ENCODE peak calls at places on chromosomes 5 and 9, in seven cellular contexts. S, G, I, N, A, K and L are unnamed samples.

GRCh38 chr5:122500245-122501086 is 188.4 kb downstream of the SNCAIP start:
- DNase-seq in S (peak), G (peak), I (peak), N (peak), A (peak), K (no peak), L (peak)

GRCh38 chr5:98770158-98770910 is 3.1 kb upstream of the RGMB start:
- DNase-seq in S (peak), G (no peak), I (no peak), N (no peak), A (peak), K (no peak), L (no peak)

GRCh38 chr9:68507098-68507795 is 33.4 kb downstream of the TMEM252 start:
- DNase-seq in S (no peak), G (peak), I (no peak), N (peak), A (peak), K (no peak), L (peak)

GRCh38 chr5:109196486-109196885 is 213.3 kb downstream of the PJA2 start:
- DNase-seq in S (no peak), G (no peak), I (no peak), N (no peak), A (peak), K (no peak), L (no peak)

GRCh38 chr5:10563940-10564837 is at the start of gene ANKRD33B:
- DNase-seq in S (peak), G (peak), I (no peak), N (no peak), A (peak), K (no peak), L (peak)

GRCh38 chr9:36136894-36137391 is 410 bp downstream of the GLIPR2 start:
- DNase-seq in S (no peak), G (no peak), I (no peak), N (no peak), A (no peak), K (no peak), L (peak)

GRCh38 chr9:107644774-107645463 is 155.3 kb upstream of the KLF4 start:
- DNase-seq in S (no peak), G (no peak), I (no peak), N (no peak), A (peak), K (no peak), L (no peak)

GRCh38 chr9:73133921-73134407 is 17.7 kb upstream of the ANXA1 start:
- DNase-seq in S (no peak), G (no peak), I (no peak), N (no peak), A (no peak), K (peak), L (no peak)

GRCh38 chr9:14770592-14770991 is 48.1 kb upstream of the CER1 start:
- DNase-seq in S (no peak), G (no peak), I (no peak), N (no peak), A (no peak), K (no peak), L (no peak)

GRCh38 chr5:117681431-117681830 is 1106.8 kb upstream of the SEMA6A start:
- DNase-seq in S (no peak), G (no peak), I (no peak), N (no peak), A (no peak), K (no peak), L (no peak)

GRCh38 chr5:168327994-168328393 is 36.5 kb downstream of the WWC1 start:
- DNase-seq in S (no peak), G (no peak), I (no peak), N (no peak), A (no peak), K (no peak), L (no peak)

GRCh38 chr5:64074533-64074932 is 91.1 kb upstream of the RNF180 start:
- DNase-seq in S (peak), G (peak), I (no peak), N (no peak), A (peak), K (no peak), L (peak)

GRCh38 chr9:80218336-80218735 is 646.6 kb downstream of the TLE4 start:
- DNase-seq in S (no peak), G (no peak), I (no peak), N (no peak), A (no peak), K (no peak), L (peak)

DNA sequence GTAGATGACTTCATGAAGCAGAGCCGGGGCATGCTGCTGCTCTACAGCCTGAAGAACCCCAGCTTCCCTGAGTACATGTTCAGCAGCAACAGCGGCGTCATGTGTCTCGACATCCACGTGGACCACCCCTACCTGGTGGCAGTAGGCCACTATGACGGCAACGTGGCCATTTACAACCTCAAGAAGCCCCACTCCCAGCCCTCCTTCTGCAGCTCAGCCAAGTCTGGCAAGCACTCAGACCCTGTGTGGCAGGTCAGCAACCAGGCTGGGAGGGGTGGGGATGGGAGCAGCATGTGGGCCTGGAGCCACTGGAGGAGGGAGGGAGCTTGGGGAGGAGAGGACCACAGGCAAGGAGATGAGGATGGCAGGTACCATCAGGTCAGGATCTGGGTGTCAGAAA is 16.2 kb downstream of the ENHO start:
- DNase-seq in S (no peak), G (no peak), I (no peak), N (no peak), A (no peak), K (no peak), L (no peak)
- TF ChIP-seq POLR2AphosphoS5 in S (no peak), G (no peak), I (no peak), N (no peak), A (no peak), K (no peak), L (no peak)

GRCh38 chr9:133855802-133856592 is 117.8 kb upstream of the SARDH start:
- DNase-seq in S (peak), G (no peak), I (no peak), N (no peak), A (peak), K (no peak), L (no peak)
- H3K4me3 ChIP-seq in S (no peak), G (no peak), I (no peak), N (no peak), A (no peak), K (no peak), L (no peak)

DNA sequence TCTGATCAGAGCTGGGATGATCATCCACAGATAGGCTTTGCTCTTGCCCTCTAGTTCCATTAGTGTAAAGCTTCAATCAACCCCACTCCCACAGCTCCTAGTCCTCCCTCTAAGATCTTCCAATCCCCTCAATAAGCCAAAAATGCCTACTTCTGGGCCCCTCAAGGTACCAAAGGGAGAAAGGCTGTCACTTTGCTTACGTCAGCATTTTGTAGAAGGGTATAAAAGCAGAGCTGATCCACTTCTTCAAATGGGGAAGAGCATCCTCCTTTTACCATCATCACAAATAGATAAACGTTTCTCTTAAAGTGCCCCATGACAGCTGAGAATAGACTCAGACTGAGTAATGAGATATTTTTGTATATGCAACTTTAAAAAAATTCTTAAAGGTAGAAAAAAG is 13.1 kb upstream of the ADGRV1 start:
- DNase-seq in S (no peak), G (no peak), I (no peak), N (no peak), A (no peak), K (no peak), L (no peak)
- H3K4me2 ChIP-seq in S (no peak), G (no peak), I (no peak), N (no peak), A (no peak), K (no peak), L (no peak)

DNA sequence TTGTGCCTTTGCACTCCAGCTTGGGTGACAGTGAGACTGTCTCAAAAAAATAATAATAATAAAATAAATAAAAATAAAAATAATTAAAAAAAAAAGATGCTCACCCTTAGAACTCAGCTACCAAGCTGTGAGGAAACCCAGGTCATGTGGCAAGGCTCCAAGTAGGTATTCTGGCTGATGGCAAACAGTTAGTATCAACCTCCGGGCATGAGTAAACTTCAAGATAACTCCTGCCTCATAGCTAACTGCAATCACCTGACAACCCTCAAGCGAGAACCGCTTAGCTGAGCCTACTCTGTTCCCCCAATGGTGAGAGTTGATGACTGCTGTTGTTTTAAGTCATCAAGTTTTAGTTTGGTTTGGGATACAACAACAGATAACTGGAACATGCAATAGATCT is 6.1 kb upstream of the SLC44A1 start:
- DNase-seq in S (no peak), G (no peak), I (no peak), N (no peak), A (no peak), K (no peak), L (no peak)
- TF ChIP-seq POLR2AphosphoS5 in S (no peak), G (no peak), I (no peak), N (no peak), A (no peak), K (no peak), L (no peak)

DNA sequence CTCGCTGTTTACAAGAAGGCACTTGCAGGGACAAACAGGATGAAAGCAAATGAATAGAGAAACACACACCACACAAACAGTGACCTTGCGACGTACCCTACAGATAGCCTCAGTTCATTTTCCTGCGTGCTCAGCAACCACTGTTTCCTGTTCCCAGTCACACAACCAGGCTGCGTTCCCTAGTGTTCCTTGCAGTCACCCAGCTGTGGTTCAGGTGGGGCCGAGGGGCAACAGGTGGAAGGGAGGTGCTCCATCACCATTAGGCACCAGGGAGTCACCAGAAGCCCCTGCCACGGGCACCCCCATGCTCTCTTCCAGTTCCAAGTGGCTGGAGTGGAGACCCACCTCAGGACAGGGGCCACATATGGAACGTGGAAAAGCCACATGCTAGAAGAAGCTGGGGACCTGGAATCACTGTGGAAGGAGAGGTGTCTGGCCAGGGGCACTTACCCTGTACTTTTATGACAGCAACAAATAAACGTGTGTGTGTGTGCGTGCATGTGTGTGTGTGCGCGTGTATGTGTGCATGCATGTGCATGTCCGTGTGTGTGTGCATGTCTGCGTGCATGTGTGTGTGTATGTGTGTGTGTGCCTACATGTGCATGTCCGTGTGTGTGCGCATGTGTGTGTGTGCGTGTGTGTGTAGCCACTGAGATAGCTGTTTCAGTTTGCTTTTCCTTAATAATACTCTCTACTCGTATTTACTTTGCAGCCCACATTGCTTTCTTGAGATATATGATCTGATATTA is 18.9 kb upstream of the FCN2 start:
- DNase-seq in S (no peak), G (no peak), I (no peak), N (no peak), A (no peak), K (no peak), L (no peak)
- H3K4me3 ChIP-seq in S (no peak), G (no peak), I (no peak), N (no peak), A (no peak), K (no peak), L (no peak)

GRCh38 chr5:115816226-115817042 is at the start of gene CDO1:
- DNase-seq in S (no peak), G (no peak), I (peak), N (no peak), A (peak), K (no peak), L (peak)

GRCh38 chr5:115815693-115816225 is 700 bp downstream of the CDO1 start:
- DNase-seq in S (no peak), G (no peak), I (no peak), N (no peak), A (peak), K (no peak), L (peak)

GRCh38 chr5:115812372-115812771 is 4.1 kb downstream of the CDO1 start:
- DNase-seq in S (no peak), G (no peak), I (no peak), N (no peak), A (no peak), K (no peak), L (no peak)

GRCh38 chr5:115813719-115814118 is 2.7 kb downstream of the CDO1 start:
- DNase-seq in S (no peak), G (no peak), I (no peak), N (no peak), A (no peak), K (no peak), L (no peak)

DNA sequence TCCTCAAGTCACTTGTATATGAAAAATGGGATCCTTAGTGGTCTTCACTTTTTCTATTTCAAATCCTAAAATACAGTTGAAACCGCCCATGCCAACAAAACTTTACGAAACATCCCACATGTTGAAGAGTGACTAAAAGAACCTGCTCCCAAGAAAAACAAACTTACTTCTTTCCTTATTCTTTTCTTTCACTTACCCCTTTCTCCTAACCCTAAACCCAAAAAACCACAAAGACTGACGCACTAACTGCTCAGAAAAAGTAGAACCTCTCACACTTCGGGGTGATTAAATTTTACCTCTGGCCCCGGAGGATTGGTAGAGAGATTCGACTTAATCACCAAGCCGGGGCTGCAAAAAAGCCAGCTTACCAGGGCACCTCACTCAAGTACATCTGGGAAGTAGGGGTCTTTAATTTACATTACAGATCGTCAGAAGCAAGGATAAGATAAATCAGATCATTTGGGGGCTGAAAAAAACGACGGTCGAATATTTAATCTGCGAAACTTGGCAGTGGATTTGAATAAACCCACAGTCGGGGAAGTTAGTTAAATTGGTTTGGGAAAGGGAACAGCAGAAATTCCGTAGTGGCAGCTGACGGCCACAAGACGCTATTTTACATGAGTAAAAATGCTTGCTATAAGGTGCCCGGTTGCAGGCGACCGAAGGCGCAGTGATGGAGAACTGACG is 1.3 kb downstream of the CDO1 start:
- DNase-seq in S (no peak), G (no peak), I (no peak), N (no peak), A (peak), K (no peak), L (no peak)
- H3K4me2 ChIP-seq in S (peak), G (no peak), I (peak), N (no peak), A (peak), K (no peak), L (peak)

GRCh38 chr5:137287564-137287963 is 211.6 kb downstream of the SPOCK1 start:
- DNase-seq in S (no peak), G (no peak), I (no peak), N (no peak), A (no peak), K (no peak), L (no peak)
- TF ChIP-seq POLR2AphosphoS5 in S (no peak), G (no peak), I (no peak), N (no peak), A (no peak), K (no peak), L (no peak)

GRCh38 chr5:5025098-5025773 is 114.9 kb upstream of the ADAMTS16 start:
- DNase-seq in S (no peak), G (no peak), I (no peak), N (no peak), A (no peak), K (no peak), L (no peak)
- H3K4me3 ChIP-seq in S (peak), G (peak), I (no peak), N (no peak), A (no peak), K (no peak), L (no peak)